ENCODE peak calls at places on chromosomes 16 and 17, in six cellular contexts. U, J, L, S, C and T are unnamed samples.

GRCh38 chr16:6846452-6846851 is 486.2 kb upstream of the RBFOX1 start:
- DNase-seq in U (no peak), J (no peak), L (no peak), S (no peak), C (no peak), T (no peak)

GRCh38 chr17:29510953-29511352 is 55.9 kb downstream of the ABHD15 start:
- DNase-seq in U (no peak), J (no peak), L (no peak), S (no peak), C (no peak), T (no peak)

GRCh38 chr17:63700528-63701441 is 860 bp upstream of the LIMD2 start:
- DNase-seq in U (peak), J (no peak), L (no peak), S (peak), C (no peak), T (peak)

GRCh38 chr16:3042376-3042775 is 4.0 kb upstream of the MMP25 start:
- DNase-seq in U (no peak), J (no peak), L (no peak), S (no peak), C (no peak), T (no peak)

GRCh38 chr16:5044011-5044540 is 10.3 kb upstream of the NAGPA start:
- DNase-seq in U (no peak), J (no peak), L (no peak), S (no peak), C (no peak), T (no peak)

GRCh38 chr16:20042848-20043247 is 30.8 kb downstream of the GPR139 start:
- DNase-seq in U (no peak), J (peak), L (no peak), S (no peak), C (no peak), T (no peak)

GRCh38 chr16:19657831-19658230 is 60.2 kb downstream of the KNOP1 start:
- DNase-seq in U (no peak), J (no peak), L (no peak), S (no peak), C (no peak), T (no peak)

GRCh38 chr16:88744520-88744835 is 38.2 kb downstream of the CTU2 start:
- DNase-seq in U (no peak), J (no peak), L (no peak), S (no peak), C (no peak), T (no peak)

GRCh38 chr17:65254166-65254565 is 117.0 kb downstream of the RGS9 start:
- DNase-seq in U (no peak), J (no peak), L (no peak), S (no peak), C (peak), T (no peak)

GRCh38 chr17:63702223-63702577 is 2.3 kb upstream of the LIMD2 start:
- DNase-seq in U (peak), J (no peak), L (no peak), S (no peak), C (no peak), T (no peak)

GRCh38 chr17:60601443-60602384 is 1.7 kb downstream of the PPM1D start:
- DNase-seq in U (no peak), J (peak), L (peak), S (peak), C (peak), T (no peak)

GRCh38 chr16:10518479-10519041 is 61.8 kb downstream of the EMP2 start:
- DNase-seq in U (no peak), J (no peak), L (no peak), S (no peak), C (no peak), T (no peak)

GRCh38 chr16:56320081-56320480 is 105.3 kb downstream of the AMFR start:
- DNase-seq in U (no peak), J (no peak), L (no peak), S (no peak), C (no peak), T (no peak)

GRCh38 chr16:50497592-50497991 is 50.6 kb upstream of the NKD1 start:
- DNase-seq in U (no peak), J (no peak), L (no peak), S (no peak), C (peak), T (no peak)

GRCh38 chr16:8645831-8646230 is 24.3 kb downstream of the METTL22 start:
- DNase-seq in U (no peak), J (no peak), L (no peak), S (no peak), C (no peak), T (no peak)

GRCh38 chr16:22937169-22937568 is 123.2 kb downstream of the HS3ST2 start:
- DNase-seq in U (no peak), J (no peak), L (no peak), S (no peak), C (no peak), T (no peak)

GRCh38 chr16:57798267-57798810 is 4.0 kb downstream of the KIFC3 start:
- DNase-seq in U (no peak), J (no peak), L (no peak), S (no peak), C (no peak), T (no peak)

GRCh38 chr16:676565-677297 is 1.3 kb downstream of the RHBDL1 start:
- DNase-seq in U (no peak), J (no peak), L (no peak), S (peak), C (no peak), T (no peak)

GRCh38 chr17:13027246-13027645 is 9.4 kb upstream of the ELAC2 start:
- DNase-seq in U (no peak), J (no peak), L (no peak), S (no peak), C (no peak), T (no peak)

GRCh38 chr16:23072084-23072599 is 77.1 kb downstream of the USP31 start:
- DNase-seq in U (no peak), J (no peak), L (no peak), S (no peak), C (no peak), T (no peak)

GRCh38 chr16:88561485-88562369 is 8.5 kb upstream of the ZC3H18 start:
- DNase-seq in U (no peak), J (peak), L (no peak), S (peak), C (no peak), T (peak)

GRCh38 chr17:410674-411401 is 58.2 kb upstream of the RPH3AL start:
- DNase-seq in U (no peak), J (peak), L (no peak), S (peak), C (no peak), T (no peak)

GRCh38 chr17:50274142-50274944 is at the start of gene TMEM92:
- DNase-seq in U (peak), J (peak), L (no peak), S (peak), C (no peak), T (no peak)

GRCh38 chr17:61511480-61512182 is 59.4 kb downstream of the TBX4 start:
- DNase-seq in U (no peak), J (no peak), L (no peak), S (no peak), C (no peak), T (no peak)

GRCh38 chr17:15436399-15437369 is 30.7 kb downstream of the CDRT4 start:
- DNase-seq in U (no peak), J (peak), L (no peak), S (peak), C (peak), T (no peak)

GRCh38 chr16:1026784-1027415 is 45.3 kb downstream of the SOX8 start:
- DNase-seq in U (no peak), J (no peak), L (no peak), S (no peak), C (no peak), T (no peak)

GRCh38 chr16:26987631-26988030 is 79.1 kb upstream of the C16orf82 start:
- DNase-seq in U (no peak), J (no peak), L (no peak), S (no peak), C (no peak), T (no peak)

GRCh38 chr16:66462912-66463311 is 35.8 kb downstream of the BEAN1 start:
- DNase-seq in U (no peak), J (no peak), L (no peak), S (no peak), C (no peak), T (no peak)

GRCh38 chr17:11144358-11145233 is 96.4 kb upstream of the SHISA6 start:
- DNase-seq in U (no peak), J (peak), L (no peak), S (peak), C (peak), T (no peak)

GRCh38 chr17:67223924-67224323 is 21.1 kb downstream of the HELZ start:
- DNase-seq in U (no peak), J (peak), L (no peak), S (no peak), C (peak), T (no peak)

GRCh38 chr17:81241648-81242420 is 2.7 kb downstream of the NDUFAF8 start:
- DNase-seq in U (peak), J (peak), L (no peak), S (peak), C (peak), T (peak)

GRCh38 chr16:908526-909155 is 62.1 kb downstream of the LMF1 start:
- DNase-seq in U (no peak), J (no peak), L (no peak), S (no peak), C (no peak), T (no peak)

GRCh38 chr17:1073241-1073962 is 76.5 kb downstream of the TIMM22 start:
- DNase-seq in U (no peak), J (no peak), L (no peak), S (no peak), C (no peak), T (no peak)

GRCh38 chr17:64938925-64939474 is 19.7 kb upstream of the LRRC37A3 start:
- DNase-seq in U (peak), J (peak), L (no peak), S (peak), C (peak), T (peak)

GRCh38 chr17:41474863-41475262 is 6.1 kb downstream of the KRT35 start:
- DNase-seq in U (no peak), J (no peak), L (no peak), S (no peak), C (no peak), T (no peak)

GRCh38 chr16:66273644-66274334 is 92.7 kb upstream of the CDH5 start:
- DNase-seq in U (no peak), J (no peak), L (no peak), S (peak), C (no peak), T (no peak)

GRCh38 chr17:9258115-9259020 is 237.1 kb downstream of the NTN1 start:
- DNase-seq in U (no peak), J (no peak), L (no peak), S (no peak), C (peak), T (no peak)

GRCh38 chr16:12017583-12017982 is 41.0 kb downstream of the SNX29 start:
- DNase-seq in U (no peak), J (no peak), L (no peak), S (no peak), C (no peak), T (no peak)

DNA sequence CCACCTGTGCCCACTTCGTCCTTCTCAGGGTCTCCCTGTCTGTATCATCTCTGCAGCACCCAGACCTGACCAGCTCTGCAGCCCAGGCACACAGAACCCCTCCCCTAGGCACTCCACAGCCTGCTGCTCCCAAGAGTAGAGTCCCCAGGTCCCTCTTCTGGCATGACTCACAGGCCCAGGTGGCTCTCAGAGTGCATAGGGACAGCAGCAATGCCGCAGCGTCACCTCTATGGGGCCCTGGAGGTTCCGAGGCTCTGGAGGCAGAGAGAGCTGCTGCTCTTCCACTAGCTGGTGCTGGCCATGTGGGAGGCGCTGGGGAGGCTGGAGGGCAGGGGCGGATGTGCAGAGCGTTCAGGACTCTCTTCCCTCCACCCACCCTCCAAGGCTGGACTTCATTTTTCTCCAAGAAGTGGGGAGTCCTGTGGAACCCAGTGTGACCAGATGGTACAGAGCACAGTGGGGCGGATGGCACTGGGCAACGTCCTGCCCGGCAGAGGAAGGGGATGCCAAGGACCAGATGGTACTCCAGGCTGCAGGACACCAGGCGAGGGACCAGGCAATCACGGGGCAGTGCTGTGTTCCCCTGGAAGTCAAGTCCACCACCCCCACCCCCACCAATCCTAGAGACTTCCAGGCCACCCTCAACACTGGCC is 151.7 kb downstream of the RBFOX3 start:
- DNase-seq in U (no peak), J (no peak), L (no peak), S (no peak), C (no peak), T (no peak)
- TF ChIP-seq POLR2A in U (no peak), J (no peak), L (no peak), S (no peak), C (no peak), T (no peak)

GRCh38 chr17:14325618-14326167 is 24.8 kb downstream of the HS3ST3B1 start:
- DNase-seq in U (no peak), J (no peak), L (no peak), S (no peak), C (peak), T (no peak)
- TF ChIP-seq TAF1 in U (no peak), J (no peak), L (no peak), S (no peak), C (no peak), T (no peak)

GRCh38 chr17:27353469-27354050 is 59.6 kb downstream of the WSB1 start:
- DNase-seq in U (peak), J (peak), L (peak), S (peak), C (peak), T (peak)
- TF ChIP-seq POLR2A in U (peak), J (peak), L (peak), S (no peak), C (peak), T (peak)

DNA sequence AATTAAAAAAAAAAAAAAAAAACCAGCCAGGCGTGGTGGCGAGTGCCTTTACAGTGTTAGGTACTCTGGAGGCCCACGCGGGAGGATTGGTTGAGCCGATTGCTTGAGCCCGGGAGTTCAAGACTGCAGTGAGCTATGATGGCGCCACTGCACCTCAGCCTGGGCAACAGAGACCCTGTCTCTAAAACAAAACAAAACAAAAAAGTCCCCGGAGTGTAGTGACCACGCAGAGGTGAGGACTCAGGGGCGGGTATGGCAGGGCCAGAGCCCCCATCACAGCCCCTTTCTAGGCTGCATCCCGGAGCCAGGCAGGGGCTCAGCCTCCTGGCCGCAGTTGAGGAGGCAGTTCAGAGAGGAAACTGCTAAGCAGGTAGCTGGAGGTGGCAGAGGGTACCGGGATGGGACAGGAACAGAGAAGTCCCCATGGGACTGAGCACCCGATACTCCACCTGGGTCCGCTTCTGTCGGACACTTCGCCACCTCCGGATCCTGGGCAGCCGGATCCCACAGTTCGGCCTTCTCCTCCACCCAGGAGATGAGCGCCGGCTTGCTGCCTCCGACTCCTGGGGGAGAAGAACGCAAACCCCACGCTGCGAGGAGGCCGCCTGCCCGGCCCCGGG is 800 bp downstream of the ZNF747 start:
- DNase-seq in U (no peak), J (no peak), L (no peak), S (peak), C (no peak), T (no peak)
- TF ChIP-seq TAF1 in U (no peak), J (no peak), L (no peak), S (no peak), C (no peak), T (no peak)

DNA sequence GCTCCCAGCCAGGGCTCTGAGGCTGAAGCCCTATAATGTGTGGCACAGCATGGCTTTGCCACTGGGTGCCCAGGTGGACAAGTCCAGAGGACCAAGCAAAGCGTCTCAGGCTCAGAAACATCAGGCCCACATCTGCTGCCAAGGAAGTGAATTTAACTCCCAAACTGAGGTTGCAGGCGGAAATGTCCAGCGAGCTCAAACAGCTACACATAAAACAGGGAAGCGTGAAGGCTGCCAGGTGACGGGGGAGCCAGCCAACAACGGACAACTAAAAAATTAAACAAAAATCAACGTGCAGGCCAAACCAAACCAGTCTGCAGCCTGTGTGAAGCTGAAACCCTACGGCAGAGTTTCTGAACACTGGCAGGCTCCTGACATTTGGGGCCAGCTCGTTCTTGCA is 2.5 kb downstream of the TK1 start:
- DNase-seq in U (no peak), J (no peak), L (no peak), S (no peak), C (no peak), T (no peak)
- TF ChIP-seq POLR2A in U (no peak), J (no peak), L (no peak), S (no peak), C (no peak), T (no peak)

GRCh38 chr17:79202476-79202875 is 127.9 kb downstream of the ENGASE start:
- DNase-seq in U (no peak), J (no peak), L (no peak), S (no peak), C (no peak), T (no peak)
- TF ChIP-seq TAF1 in U (no peak), J (no peak), L (no peak), S (no peak), C (no peak), T (no peak)

GRCh38 chr17:4836221-4836620 is 3.1 kb downstream of the MINK1 start:
- DNase-seq in U (no peak), J (no peak), L (no peak), S (no peak), C (no peak), T (no peak)

GRCh38 chr17:4837471-4838305 is 4.5 kb downstream of the MINK1 start:
- DNase-seq in U (no peak), J (no peak), L (no peak), S (no peak), C (no peak), T (no peak)

GRCh38 chr17:4834621-4835020 is 1.5 kb downstream of the MINK1 start:
- DNase-seq in U (no peak), J (no peak), L (no peak), S (no peak), C (no peak), T (no peak)

GRCh38 chr17:4833941-4834501 is 881 bp downstream of the MINK1 start:
- DNase-seq in U (no peak), J (no peak), L (no peak), S (no peak), C (peak), T (no peak)

DNA sequence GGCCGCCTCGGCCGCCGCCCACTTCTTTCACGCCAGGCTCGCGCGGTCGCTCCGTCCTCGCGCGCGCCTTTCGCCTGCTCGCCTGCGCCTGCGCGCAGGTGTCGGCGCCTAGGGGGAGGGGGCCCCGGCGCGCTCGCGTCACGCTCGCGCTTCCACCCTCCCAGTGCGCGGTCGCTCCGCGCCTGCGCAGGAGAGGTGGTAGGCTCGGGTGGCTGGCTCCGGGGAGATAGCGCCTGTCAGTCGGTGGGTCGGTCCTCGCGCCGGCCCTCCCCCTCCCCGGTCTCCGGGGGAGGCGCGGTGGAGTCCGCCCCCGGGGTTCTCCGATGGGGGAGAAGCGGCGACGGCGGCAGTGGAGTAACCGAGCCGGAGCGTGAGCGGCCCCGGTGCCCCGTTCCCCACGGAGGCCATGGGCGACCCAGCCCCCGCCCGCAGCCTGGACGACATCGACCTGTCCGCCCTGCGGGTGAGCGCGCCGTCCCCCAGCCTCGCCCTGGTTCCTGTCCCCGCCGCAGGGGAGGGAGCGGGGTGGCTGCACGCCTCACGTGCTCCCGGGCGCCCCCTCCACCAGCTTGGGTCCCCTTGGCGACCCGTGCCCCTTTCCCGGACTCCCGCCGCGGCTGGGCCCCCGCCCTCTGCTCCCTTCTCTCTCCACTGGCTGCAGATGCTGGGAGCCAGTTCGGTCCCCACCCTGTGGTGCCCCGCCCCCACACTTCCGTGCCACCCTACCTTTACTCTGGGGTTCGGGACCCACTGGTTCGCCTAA is at the start of gene MINK1:
- DNase-seq in U (peak), J (peak), L (peak), S (peak), C (peak), T (peak)
- TF ChIP-seq POLR2A in U (peak), J (peak), L (peak), S (no peak), C (no peak), T (no peak)

DNA sequence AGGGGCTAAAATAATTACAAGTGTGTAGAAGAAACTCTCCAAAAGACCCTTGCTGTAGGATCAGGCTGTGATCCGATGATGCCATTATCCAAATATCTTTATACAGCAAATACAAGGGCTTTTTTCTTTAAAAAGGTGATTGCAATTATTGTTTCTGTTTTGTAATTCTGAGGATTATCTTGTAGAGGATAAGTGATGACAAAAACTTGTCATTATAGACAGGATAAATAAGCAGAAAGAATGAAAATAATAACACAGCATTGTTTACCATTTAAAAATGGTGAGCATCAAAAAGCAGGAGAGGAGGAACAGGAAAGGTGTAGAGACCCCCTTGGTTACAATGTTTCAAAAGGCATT is 42.5 kb downstream of the SNX11 start:
- DNase-seq in U (no peak), J (no peak), L (no peak), S (no peak), C (no peak), T (no peak)
- TF ChIP-seq TAF1 in U (no peak), J (no peak), L (no peak), S (no peak), C (no peak), T (no peak)

GRCh38 chr17:55463600-55463999 is 42.0 kb upstream of the MMD start:
- DNase-seq in U (no peak), J (no peak), L (peak), S (no peak), C (no peak), T (no peak)
- TF ChIP-seq POLR2A in U (no peak), J (no peak), L (no peak), S (no peak), C (no peak), T (no peak)